ENCODE peak calls at places on chromosomes 12 and 14, in ten cellular contexts. D, V, B, N, S, W, U, G, I and J are unnamed samples.

GRCh38 chr14:58969951-58970751 is 218.3 kb upstream of the DAAM1 start:
- DNase-seq in D (peak; percentile 17), V (no peak), B (no peak), N (no peak), S (no peak), W (no peak), U (no peak), G (no peak), I (peak; percentile 22), J (no peak)

GRCh38 chr12:65279387-65280112 is 1.1 kb downstream of the MSRB3 start:
- DNase-seq in D (no peak), V (no peak), B (no peak), N (no peak), S (no peak), W (no peak), U (no peak), G (no peak), I (no peak), J (no peak)

GRCh38 chr14:50083467-50084337 is 32.7 kb downstream of the VCPKMT start:
- DNase-seq in D (no peak), V (no peak), B (no peak), N (no peak), S (no peak), W (no peak), U (no peak), G (peak; percentile 56), I (no peak), J (peak; percentile 21)

GRCh38 chr14:69673099-69673498 is 61.7 kb downstream of the SUSD6 start:
- DNase-seq in D (no peak), V (no peak), B (no peak), N (no peak), S (no peak), W (no peak), U (no peak), G (no peak), I (no peak), J (no peak)

GRCh38 chr12:22788913-22789312 is 163.9 kb downstream of the ETNK1 start:
- DNase-seq in D (no peak), V (no peak), B (no peak), N (no peak), S (no peak), W (no peak), U (no peak), G (no peak), I (no peak), J (no peak)

GRCh38 chr12:2922329-2922728 is 31.6 kb downstream of the TULP3 start:
- DNase-seq in D (no peak), V (peak; percentile 23), B (no peak), N (no peak), S (no peak), W (no peak), U (no peak), G (no peak), I (no peak), J (no peak)

GRCh38 chr12:72256725-72257124 is 15.4 kb upstream of the TRHDE start:
- DNase-seq in D (no peak), V (no peak), B (no peak), N (no peak), S (no peak), W (no peak), U (no peak), G (no peak), I (no peak), J (no peak)

GRCh38 chr12:104816845-104817503 is 141.1 kb downstream of the SLC41A2 start:
- DNase-seq in D (no peak), V (peak; percentile 18), B (no peak), N (no peak), S (no peak), W (no peak), U (no peak), G (no peak), I (no peak), J (no peak)

GRCh38 chr12:52860102-52860838 is 11.5 kb upstream of the KRT78 start:
- DNase-seq in D (no peak), V (peak; percentile 44), B (no peak), N (no peak), S (no peak), W (no peak), U (no peak), G (no peak), I (no peak), J (no peak)

GRCh38 chr14:99318091-99318958 is 46.3 kb upstream of the BCL11B start:
- DNase-seq in D (no peak), V (no peak), B (no peak), N (no peak), S (no peak), W (no peak), U (no peak), G (no peak), I (no peak), J (no peak)

GRCh38 chr14:90179357-90179756 is 77.0 kb upstream of the PSMC1 start:
- DNase-seq in D (no peak), V (no peak), B (no peak), N (no peak), S (no peak), W (no peak), U (no peak), G (no peak), I (no peak), J (no peak)

GRCh38 chr12:15155271-15155670 is 65.9 kb downstream of the RERG start:
- DNase-seq in D (peak; percentile 26), V (no peak), B (no peak), N (no peak), S (no peak), W (no peak), U (no peak), G (no peak), I (no peak), J (no peak)

GRCh38 chr14:71961972-71962371 is 29.7 kb downstream of the RGS6 start:
- DNase-seq in D (no peak), V (no peak), B (no peak), N (no peak), S (no peak), W (no peak), U (no peak), G (no peak), I (no peak), J (no peak)

GRCh38 chr12:47385587-47385986 is 305.8 kb upstream of the AMIGO2 start:
- DNase-seq in D (no peak), V (no peak), B (no peak), N (no peak), S (no peak), W (no peak), U (no peak), G (no peak), I (no peak), J (no peak)